ENCODE peak calls at places on chromosomes 13 and 19, in six cellular contexts. M is activated CD4-positive, alpha-beta T cell treated with anti-CD3 and anti-CD28 coated beads for 24 hours; W is H54; V is NCI-H1436 treated with DMSO at 0.1 percent for 48 hours; T is HT-29; D is activated CD4-positive, CD25-positive, alpha-beta regulatory T cell treated with anti-CD3 and anti-CD28 coated beads, Interleukin-2, amount 50 U/mL, for 72 hours. A is an unnamed sample.

GRCh38 chr19:48635966-48636858 is 967 bp downstream of the DBP start:
- DNase-seq in M (no peak), W (no peak), V (no peak), T (peak; percentile 48), D (no peak), A (no peak)

GRCh38 chr13:46388846-46389245 is 1.8 kb upstream of the RUBCNL start:
- DNase-seq in M (no peak), W (no peak), V (no peak), T (no peak), D (no peak), A (no peak)

GRCh38 chr13:84661718-84662117 is 779.4 kb upstream of the SLITRK1 start:
- DNase-seq in M (no peak), W (no peak), V (no peak), T (no peak), D (no peak), A (no peak)

GRCh38 chr19:6471076-6471475 is 7.0 kb downstream of the CRB3 start:
- DNase-seq in M (no peak), W (no peak), V (no peak), T (no peak), D (no peak), A (no peak)

GRCh38 chr19:42108527-42109389 is 23.5 kb downstream of the POU2F2 start:
- DNase-seq in M (peak; percentile 86), W (peak; percentile 89), V (peak; percentile 48), T (peak; percentile 98), D (peak; percentile 85), A (peak; percentile 54)

GRCh38 chr19:53538378-53539109 is 599 bp downstream of the ZNF331 start:
- DNase-seq in M (no peak), W (no peak), V (no peak), T (peak; percentile 30), D (no peak), A (no peak)

GRCh38 chr19:40141546-40141945 is 49.7 kb upstream of the MAP3K10 start:
- DNase-seq in M (no peak), W (no peak), V (no peak), T (no peak), D (no peak), A (no peak)

GRCh38 chr13:31485651-31486051 is 253.7 kb upstream of the RXFP2 start:
- DNase-seq in M (no peak), W (no peak), V (no peak), T (no peak), D (no peak), A (no peak)

GRCh38 chr13:30821421-30821820 is 84.7 kb upstream of the MEDAG start:
- DNase-seq in M (no peak), W (no peak), V (no peak), T (no peak), D (no peak), A (no peak)

GRCh38 chr19:41997121-41997850 is 3.3 kb upstream of the ATP1A3 start:
- DNase-seq in M (peak; percentile 23), W (peak; percentile 91), V (no peak), T (peak; percentile 47), D (peak; percentile 46), A (no peak)

GRCh38 chr19:58569943-58570670 is 3.0 kb downstream of the MZF1 start:
- DNase-seq in M (no peak), W (no peak), V (no peak), T (no peak), D (peak; percentile 29), A (no peak)

GRCh38 chr13:35888327-35888940 is 242.7 kb downstream of the DCLK1 start:
- DNase-seq in M (no peak), W (no peak), V (peak; percentile 3), T (no peak), D (no peak), A (no peak)

GRCh38 chr19:2491130-2491801 is 15.3 kb downstream of the GADD45B start:
- DNase-seq in M (no peak), W (peak; percentile 98), V (no peak), T (peak; percentile 86), D (no peak), A (no peak)

GRCh38 chr13:55341891-55342290 is 1798.8 kb upstream of the PRR20A start:
- DNase-seq in M (no peak), W (no peak), V (no peak), T (no peak), D (no peak), A (no peak)

GRCh38 chr13:49838989-49839388 is 46.5 kb upstream of the KPNA3 start:
- DNase-seq in M (no peak), W (no peak), V (no peak), T (no peak), D (no peak), A (no peak)

A was measured in retinal pigment epithelial cell.